ENCODE peak calls at places on chromosomes 1 and 21, in four cellular contexts. Y is astrocyte of the cerebellum, E is MM.1S, J is HFF-Myc. N is an unnamed sample.

GRCh38 chr1:58909162-58909560 is 125.3 kb upstream of the JUN start:
- DNase-seq in E (no peak), J (no peak), Y (no peak), N (no peak)

GRCh38 chr21:36120304-36120902 is 14.5 kb upstream of the CBR3 start:
- DNase-seq in J (no peak), E (no peak), Y (no peak), N (no peak)

GRCh38 chr1:95742591-95743089 is 508.6 kb downstream of the RWDD3 start:
- DNase-seq in Y (no peak), E (peak), J (no peak), N (no peak)

GRCh38 chr1:40532844-40533424 is 1.5 kb downstream of the ZNF684 start:
- DNase-seq in J (no peak), Y (no peak), E (peak), N (peak)

GRCh38 chr1:17427696-17428660 is 11.5 kb downstream of the RCC2 start:
- DNase-seq in E (no peak), J (no peak), Y (no peak), N (no peak)

GRCh38 chr21:43930848-43931384 is 65.9 kb downstream of the AGPAT3 start:
- DNase-seq in E (no peak), J (no peak), Y (no peak), N (no peak)

GRCh38 chr1:74534241-74534640 is 21.8 kb upstream of the LRRC53 start:
- DNase-seq in E (no peak), Y (peak), J (no peak), N (no peak)

GRCh38 chr1:10599194-10599861 is 124.6 kb downstream of the PEX14 start:
- DNase-seq in Y (peak), J (no peak), E (no peak), N (no peak)

GRCh38 chr1:240232548-240232947 is 140.9 kb downstream of the FMN2 start:
- DNase-seq in Y (peak), J (no peak), E (no peak), N (no peak)

GRCh38 chr1:156129687-156130577 is 15.4 kb downstream of the LMNA start:
- DNase-seq in J (peak), E (peak), Y (peak), N (peak)

GRCh38 chr1:106584127-106584526 is 472.3 kb upstream of the PRMT6 start:
- DNase-seq in E (no peak), J (no peak), Y (no peak), N (no peak)

GRCh38 chr1:154474802-154475201 is 27.2 kb upstream of the TDRD10 start:
- DNase-seq in E (peak), J (peak), Y (peak), N (no peak)

GRCh38 chr1:236494586-236495207 is 29.1 kb upstream of the LGALS8 start:
- DNase-seq in J (no peak), Y (no peak), E (no peak), N (no peak)

GRCh38 chr21:16755061-16755460 is 757.8 kb upstream of the CXADR start:
- DNase-seq in Y (no peak), E (no peak), J (no peak), N (no peak)

GRCh38 chr21:14687277-14687642 is 141.1 kb upstream of the SAMSN1 start:
- DNase-seq in Y (no peak), J (no peak), E (peak), N (no peak)

GRCh38 chr1:94694234-94694915 is 125.8 kb upstream of the SLC44A3 start:
- DNase-seq in Y (no peak), J (no peak), E (no peak), N (peak)

GRCh38 chr1:228058172-228058980 is 24.1 kb upstream of the ARF1 start:
- DNase-seq in E (no peak), J (no peak), Y (no peak), N (no peak)

GRCh38 chr1:206799311-206799710 is 27.0 kb upstream of the IL10 start:
- DNase-seq in J (no peak), Y (no peak), E (no peak), N (no peak)

GRCh38 chr1:24586970-24587820 is 31.3 kb downstream of the NCMAP start:
- DNase-seq in E (peak), Y (peak), J (peak), N (peak)
- H3K4me3 ChIP-seq in E (no peak), Y (no peak), J (no peak), N (no peak)

GRCh38 chr1:53982034-53982761 is 35.8 kb downstream of the LDLRAD1 start:
- DNase-seq in J (peak), E (no peak), Y (no peak), N (no peak)
- H3K4me3 ChIP-seq in J (peak), E (no peak), Y (peak), N (no peak)

DNA sequence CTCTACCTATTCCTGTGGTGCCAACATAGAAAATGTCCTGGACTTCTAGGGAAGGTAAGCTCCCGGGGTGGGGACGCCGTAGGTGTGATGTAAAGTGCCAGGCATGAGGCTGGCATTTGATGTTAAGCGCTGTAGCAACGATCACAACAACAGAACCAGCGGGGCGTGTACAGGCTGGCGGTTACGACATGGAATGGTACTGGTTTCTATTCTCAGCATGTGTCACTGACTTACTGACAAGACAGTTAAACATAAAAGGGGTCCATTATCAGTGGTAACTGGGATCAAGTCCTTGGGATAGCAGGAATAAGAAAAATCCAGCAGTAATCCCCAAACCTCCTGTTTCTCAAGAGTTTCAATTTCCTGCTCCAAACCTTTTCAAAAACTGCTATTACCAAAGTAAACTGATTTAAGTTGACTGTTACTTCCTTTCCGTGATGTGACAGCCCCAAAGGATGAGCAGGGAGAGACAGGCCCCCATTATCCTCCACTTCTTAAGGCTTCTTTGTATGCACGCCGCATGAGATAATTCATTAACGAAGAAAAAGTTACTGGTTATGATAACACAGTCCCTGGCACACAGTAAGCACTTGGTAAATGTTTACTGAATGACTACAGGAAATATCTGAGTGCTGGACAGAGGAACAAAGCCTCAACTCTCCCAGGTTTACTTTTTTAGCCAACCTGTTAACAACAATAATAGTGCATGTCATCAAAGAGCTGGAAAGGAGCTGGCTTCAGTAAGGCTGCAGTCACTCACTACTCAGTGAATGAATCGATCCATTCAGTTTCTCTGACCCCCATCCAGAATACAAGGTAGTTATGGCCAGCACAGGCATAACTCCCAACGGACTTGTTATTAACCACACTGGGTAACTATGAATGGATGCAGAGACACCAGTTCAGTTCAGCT is 58.6 kb downstream of the TGFBR3 start:
- DNase-seq in Y (no peak), E (no peak), J (no peak), N (no peak)
- H3K4me3 ChIP-seq in Y (no peak), E (no peak), J (no peak), N (no peak)

GRCh38 chr1:39269791-39270342 is 65.4 kb downstream of the MACF1 start:
- DNase-seq in Y (no peak), J (no peak), E (peak), N (peak)
- H3K4me3 ChIP-seq in Y (no peak), J (no peak), E (peak), N (no peak)

GRCh38 chr1:11650331-11650991 is 3.8 kb downstream of the FBXO2 start:
- DNase-seq in Y (no peak), E (peak), J (peak), N (peak)

GRCh38 chr1:11649237-11649623 is 5.0 kb downstream of the FBXO2 start:
- DNase-seq in E (no peak), J (no peak), Y (no peak), N (no peak)

GRCh38 chr1:11648732-11649158 is 5.5 kb downstream of the FBXO2 start:
- DNase-seq in E (no peak), Y (no peak), J (no peak), N (no peak)

GRCh38 chr1:11651017-11651416 is 3.2 kb downstream of the FBXO2 start:
- DNase-seq in Y (no peak), J (no peak), E (no peak), N (no peak)

DNA sequence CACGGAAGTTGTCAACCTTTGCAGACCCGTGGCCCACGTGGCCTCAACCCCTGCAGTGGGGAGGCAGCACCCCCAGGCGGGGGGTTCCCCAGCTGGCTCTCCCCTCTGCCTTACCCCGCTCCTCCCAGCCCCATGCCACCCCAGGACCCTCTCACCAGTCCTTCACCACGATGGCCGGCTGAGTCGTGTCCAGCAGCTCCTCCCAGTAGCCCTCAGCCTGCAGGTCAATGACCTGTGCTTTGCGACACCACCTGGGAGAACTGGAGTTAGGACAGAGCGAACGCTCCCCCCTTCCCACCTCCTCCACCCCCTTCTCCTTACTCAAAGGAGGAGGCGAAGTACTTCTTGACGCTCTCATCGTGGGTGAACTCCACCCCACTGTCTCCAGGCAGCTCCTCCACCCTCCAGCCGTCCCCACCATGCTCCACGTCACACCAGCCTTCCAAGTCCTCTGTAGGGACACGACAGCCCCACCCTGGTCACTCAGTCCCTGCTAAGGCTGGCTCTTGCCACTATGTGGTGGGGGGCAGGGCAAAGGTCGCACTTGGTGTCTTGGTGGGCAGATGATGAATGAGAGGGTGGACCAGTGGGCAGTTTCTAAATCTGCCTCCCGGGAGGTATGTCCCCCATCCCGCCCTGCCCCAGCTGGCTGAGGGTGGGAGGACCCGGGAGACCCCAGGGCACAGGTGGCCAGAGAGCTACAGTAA is 4.5 kb downstream of the FBXO2 start:
- DNase-seq in Y (no peak), J (no peak), E (no peak), N (no peak)
- H3K4me3 ChIP-seq in Y (no peak), J (no peak), E (peak), N (peak)

GRCh38 chr1:44409741-44410140 is 4.7 kb downstream of the RNF220 start:
- DNase-seq in J (no peak), E (no peak), Y (no peak), N (no peak)

GRCh38 chr1:44408181-44409018 is 3.3 kb downstream of the RNF220 start:
- DNase-seq in J (no peak), E (peak), Y (no peak), N (no peak)

GRCh38 chr1:44407430-44408180 is 2.5 kb downstream of the RNF220 start:
- DNase-seq in E (no peak), Y (no peak), J (no peak), N (no peak)

GRCh38 chr1:44406761-44407429 is 1.8 kb downstream of the RNF220 start:
- DNase-seq in E (no peak), J (no peak), Y (no peak), N (no peak)

GRCh38 chr1:44409019-44409602 is 4.1 kb downstream of the RNF220 start:
- DNase-seq in E (no peak), J (no peak), Y (no peak), N (no peak)
- H3K4me3 ChIP-seq in E (peak), J (no peak), Y (no peak), N (no peak)

GRCh38 chr21:37746849-37747248 is 169.4 kb downstream of the KCNJ6 start:
- DNase-seq in Y (no peak), E (no peak), J (no peak), N (peak)

GRCh38 chr21:37737996-37738395 is 178.3 kb downstream of the KCNJ6 start:
- DNase-seq in J (no peak), Y (no peak), E (no peak), N (no peak)

GRCh38 chr21:37742115-37742514 is 174.1 kb downstream of the KCNJ6 start:
- DNase-seq in E (peak), Y (no peak), J (no peak), N (no peak)

GRCh38 chr21:37737497-37737896 is 178.8 kb downstream of the KCNJ6 start:
- DNase-seq in E (no peak), Y (no peak), J (no peak), N (no peak)

GRCh38 chr21:37742532-37742931 is 173.7 kb downstream of the KCNJ6 start:
- DNase-seq in Y (no peak), J (no peak), E (no peak), N (no peak)
- H3K4me3 ChIP-seq in Y (no peak), J (no peak), E (no peak), N (no peak)

DNA sequence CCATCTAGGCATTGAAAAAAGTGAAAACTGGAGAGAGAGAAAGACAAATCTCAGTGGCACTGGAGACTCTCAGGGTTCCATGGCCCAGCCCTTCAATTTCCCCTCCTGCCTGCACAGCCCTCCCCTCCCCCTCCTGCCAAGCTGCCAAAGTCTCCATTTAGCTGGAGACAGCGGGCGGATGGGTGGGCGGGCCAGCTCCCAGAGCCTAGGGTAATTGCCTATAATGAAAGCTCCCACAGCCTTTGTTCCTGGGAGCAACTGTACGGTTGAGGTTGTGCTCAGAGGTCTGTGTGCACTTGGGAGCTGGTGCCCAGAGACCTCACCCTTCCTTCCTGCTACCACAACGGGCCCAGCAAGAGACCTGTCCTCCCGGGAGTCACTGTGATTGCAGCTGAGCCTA is 89.6 kb downstream of the NAV1 start:
- DNase-seq in J (no peak), Y (no peak), E (no peak), N (no peak)
- H3K4me3 ChIP-seq in J (no peak), Y (no peak), E (no peak), N (no peak)

GRCh38 chr1:27152004-27152828 is 2.7 kb downstream of the SLC9A1 start:
- DNase-seq in Y (no peak), J (no peak), E (no peak), N (no peak)

GRCh38 chr1:27153549-27153886 is 1.4 kb downstream of the SLC9A1 start:
- DNase-seq in Y (no peak), E (no peak), J (no peak), N (no peak)

GRCh38 chr1:27153927-27154358 is 982 bp downstream of the SLC9A1 start:
- DNase-seq in J (no peak), E (no peak), Y (no peak), N (no peak)

GRCh38 chr1:27154469-27154990 is 395 bp downstream of the SLC9A1 start:
- DNase-seq in Y (no peak), J (no peak), E (no peak), N (no peak)

GRCh38 chr1:27152829-27153548 is 1.9 kb downstream of the SLC9A1 start:
- DNase-seq in J (no peak), E (no peak), Y (no peak), N (no peak)
- H3K4me3 ChIP-seq in J (peak), E (no peak), Y (peak), N (no peak)

N was measured in Jurkat, Clone E6-1.